ENCODE peak calls at places on chromosomes 11 and 22, in four cellular contexts. One of them, this sample, is unnamed.

GRCh38 chr11:108713076-108713790 is 48.4 kb downstream of the DDX10 start:
- DNase-seq in GM12878: peak; percentile 54
- DNase-seq in HL-60: no peak
- DNase-seq in K562: no peak
- DNase-seq in this sample: no peak

GRCh38 chr11:92298238-92298565 is 73.6 kb downstream of the FAT3 start:
- DNase-seq in GM12878: no peak
- DNase-seq in HL-60: no peak
- DNase-seq in K562: no peak
- DNase-seq in this sample: no peak

GRCh38 chr11:67293090-67293489 is 4.0 kb downstream of the ANKRD13D start:
- DNase-seq in K562: no peak
- DNase-seq in GM12878: no peak
- DNase-seq in HL-60: no peak
- DNase-seq in this sample: no peak

GRCh38 chr22:27269751-27270586 is 531.6 kb downstream of the MN1 start:
- DNase-seq in K562: no peak
- DNase-seq in HL-60: no peak
- DNase-seq in GM12878: no peak
- DNase-seq in this sample: no peak

GRCh38 chr11:103633037-103633788 is 403.2 kb upstream of the DDI1 start:
- DNase-seq in HL-60: no peak
- DNase-seq in K562: no peak
- DNase-seq in GM12878: no peak
- DNase-seq in this sample: no peak

GRCh38 chr11:44047931-44048431 is at the start of gene ACCSL:
- DNase-seq in GM12878: no peak
- DNase-seq in K562: peak; percentile 18
- DNase-seq in HL-60: no peak
- DNase-seq in this sample: no peak

GRCh38 chr11:110347660-110348059 is 51.2 kb upstream of the RDX start:
- DNase-seq in GM12878: no peak
- DNase-seq in HL-60: no peak
- DNase-seq in K562: no peak
- DNase-seq in this sample: no peak

GRCh38 chr11:126507646-126508045 is 152.2 kb downstream of the ST3GAL4 start:
- DNase-seq in HL-60: no peak
- DNase-seq in K562: no peak
- DNase-seq in GM12878: no peak
- DNase-seq in this sample: no peak

GRCh38 chr11:28447226-28447625 is 339.0 kb downstream of the METTL15 start:
- DNase-seq in HL-60: no peak
- DNase-seq in GM12878: no peak
- DNase-seq in K562: no peak
- DNase-seq in this sample: no peak

GRCh38 chr22:44892803-44893730 is 116.7 kb downstream of the PHF21B start:
- DNase-seq in HL-60: no peak
- DNase-seq in GM12878: no peak
- DNase-seq in K562: no peak
- DNase-seq in this sample: no peak

GRCh38 chr11:75577198-75577597 is 15.1 kb downstream of the SERPINH1 start:
- DNase-seq in HL-60: no peak
- DNase-seq in K562: peak; percentile 85
- DNase-seq in GM12878: no peak
- DNase-seq in this sample: no peak

GRCh38 chr11:127496165-127496564 is 495.6 kb upstream of the KIRREL3 start:
- DNase-seq in HL-60: no peak
- DNase-seq in K562: no peak
- DNase-seq in GM12878: no peak
- DNase-seq in this sample: no peak

GRCh38 chr11:72534859-72535547 is 100.7 kb upstream of the CLPB start:
- DNase-seq in GM12878: no peak
- DNase-seq in K562: peak; percentile 15
- DNase-seq in HL-60: no peak
- DNase-seq in this sample: no peak

GRCh38 chr11:69013009-69013951 is at the start of gene MRGPRF:
- DNase-seq in HL-60: peak; percentile 15
- DNase-seq in K562: no peak
- DNase-seq in GM12878: no peak
- DNase-seq in this sample: no peak

DNA sequence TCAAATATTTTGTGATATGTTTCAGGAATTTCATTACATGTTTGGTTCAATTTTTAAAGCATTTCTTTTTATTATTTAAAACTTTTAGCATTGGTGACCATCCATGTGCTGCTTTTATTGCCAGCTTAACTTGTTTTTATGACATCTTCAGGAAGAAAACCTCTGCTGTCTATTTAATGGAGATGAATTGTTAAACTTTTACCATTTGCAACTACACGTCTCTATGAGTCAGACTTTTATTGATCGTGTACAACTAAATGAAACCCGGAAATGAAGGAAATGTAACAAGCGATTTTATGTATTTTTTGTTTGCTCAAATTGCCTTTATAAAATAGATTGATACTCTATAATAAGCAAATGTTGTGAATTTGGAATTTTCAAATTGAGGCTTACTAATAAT is 113.0 kb downstream of the PTPRJ start:
- DNase-seq in HL-60: no peak
- DNase-seq in GM12878: no peak
- DNase-seq in K562: no peak
- DNase-seq in this sample: no peak
- TF ChIP-seq POLR2AphosphoS5 in HL-60: no peak
- TF ChIP-seq POLR2AphosphoS5 in GM12878: no peak
- TF ChIP-seq POLR2AphosphoS5 in K562: no peak
- TF ChIP-seq POLR2AphosphoS5 in this sample: no peak

DNA sequence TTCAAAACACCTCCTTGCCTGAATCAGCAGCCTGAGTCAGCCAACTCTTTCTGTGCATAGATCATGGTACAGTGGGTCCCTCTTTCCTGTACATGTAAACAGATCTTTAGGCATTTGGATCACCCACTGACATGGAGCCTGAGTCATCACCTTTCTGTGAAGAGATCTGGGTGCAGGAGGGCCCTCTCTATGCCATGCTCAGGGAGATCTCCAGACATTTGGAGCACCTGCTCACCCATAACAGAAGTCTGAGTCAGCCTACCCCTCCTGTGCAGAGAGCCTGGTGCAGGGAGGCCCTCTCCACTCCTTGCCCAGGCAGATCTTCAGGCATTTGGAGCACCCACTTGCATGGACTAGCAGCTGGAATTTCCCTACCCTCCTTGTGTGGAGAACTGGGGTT is 56.2 kb upstream of the GLYAT start:
- DNase-seq in K562: no peak
- DNase-seq in HL-60: no peak
- DNase-seq in GM12878: no peak
- DNase-seq in this sample: no peak
- TF ChIP-seq SPI1 in K562: no peak
- TF ChIP-seq SPI1 in HL-60: no peak
- TF ChIP-seq SPI1 in GM12878: no peak
- TF ChIP-seq SPI1 in this sample: no peak

DNA sequence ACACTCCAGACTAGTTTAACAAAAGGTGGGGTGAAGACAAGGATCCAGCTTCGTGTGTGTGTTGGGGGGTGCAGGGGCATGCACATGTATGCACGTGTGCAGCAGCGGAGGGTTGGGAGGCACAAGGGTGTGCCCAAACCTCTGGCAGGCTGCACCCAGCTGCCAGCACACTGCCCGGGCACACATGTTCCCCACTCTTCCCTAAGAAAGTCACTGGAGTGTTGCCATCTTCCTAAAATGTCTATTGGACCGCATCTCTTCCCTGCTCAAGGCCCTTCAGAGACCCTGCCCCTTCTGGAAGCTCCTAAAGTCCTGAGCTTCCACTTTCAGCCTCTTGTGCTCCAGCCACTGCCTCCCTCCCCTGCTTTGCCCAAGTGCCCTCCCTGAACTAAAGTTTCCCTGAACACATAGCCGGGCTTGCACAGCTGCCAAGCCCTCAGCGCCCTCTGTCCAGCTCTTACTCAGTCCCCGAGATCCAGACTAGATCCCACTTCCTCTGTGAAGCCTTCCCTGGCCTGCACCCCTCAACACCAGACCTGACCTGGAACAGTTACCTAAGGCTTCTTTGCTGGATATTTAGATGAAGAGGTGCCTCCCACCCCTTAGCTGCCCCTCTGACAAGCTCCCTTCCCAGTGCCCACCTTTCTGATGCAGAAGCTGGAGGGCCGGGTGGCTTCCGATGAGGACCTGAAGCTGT is 6.0 kb downstream of the CFL1 start:
- DNase-seq in K562: peak; percentile 8
- DNase-seq in GM12878: no peak
- DNase-seq in HL-60: no peak
- DNase-seq in this sample: no peak
- TF ChIP-seq POLR2AphosphoS5 in K562: no peak
- TF ChIP-seq POLR2AphosphoS5 in GM12878: peak; percentile 81
- TF ChIP-seq POLR2AphosphoS5 in HL-60: no peak
- TF ChIP-seq POLR2AphosphoS5 in this sample: peak; percentile 76

GRCh38 chr11:13009921-13010736 is 1.0 kb downstream of the RASSF10 start:
- DNase-seq in K562: no peak
- DNase-seq in GM12878: no peak
- DNase-seq in HL-60: no peak
- DNase-seq in this sample: peak; percentile 7

GRCh38 chr11:13010737-13011342 is 1.7 kb downstream of the RASSF10 start:
- DNase-seq in K562: no peak
- DNase-seq in GM12878: no peak
- DNase-seq in HL-60: no peak
- DNase-seq in this sample: no peak

GRCh38 chr11:13008625-13009475 is at the start of gene RASSF10:
- DNase-seq in GM12878: no peak
- DNase-seq in HL-60: no peak
- DNase-seq in K562: no peak
- DNase-seq in this sample: peak; percentile 17

GRCh38 chr11:13007702-13008435 is 1.2 kb upstream of the RASSF10 start:
- DNase-seq in HL-60: no peak
- DNase-seq in GM12878: no peak
- DNase-seq in K562: no peak
- DNase-seq in this sample: no peak

GRCh38 chr11:13009476-13009920 is 382 bp downstream of the RASSF10 start:
- DNase-seq in GM12878: no peak
- DNase-seq in K562: no peak
- DNase-seq in HL-60: no peak
- DNase-seq in this sample: no peak
- TF ChIP-seq SPI1 in GM12878: no peak
- TF ChIP-seq SPI1 in K562: no peak
- TF ChIP-seq SPI1 in HL-60: no peak
- TF ChIP-seq SPI1 in this sample: no peak

DNA sequence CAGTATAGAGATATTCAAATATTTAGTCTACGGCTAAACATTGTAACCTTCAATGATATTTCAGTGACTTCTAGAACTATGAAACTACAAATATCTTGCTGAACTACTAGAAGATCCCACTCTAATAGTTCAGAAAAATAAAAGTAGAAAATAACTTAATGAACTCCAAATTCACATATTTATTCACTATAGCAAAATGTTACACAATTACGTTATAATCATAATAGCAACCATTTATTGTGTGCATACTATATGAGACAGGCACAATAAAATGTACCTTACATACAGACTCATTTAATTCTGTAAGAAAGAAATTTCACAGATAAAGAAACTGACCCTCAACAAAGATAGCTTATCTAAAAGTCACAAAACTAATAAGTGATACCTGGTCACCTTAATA is 57.9 kb downstream of the F2 start:
- DNase-seq in K562: no peak
- DNase-seq in HL-60: no peak
- DNase-seq in GM12878: no peak
- DNase-seq in this sample: no peak
- TF ChIP-seq POLR2AphosphoS5 in K562: no peak
- TF ChIP-seq POLR2AphosphoS5 in HL-60: no peak
- TF ChIP-seq POLR2AphosphoS5 in GM12878: no peak
- TF ChIP-seq POLR2AphosphoS5 in this sample: no peak

GRCh38 chr11:131246156-131246555 is 124.3 kb upstream of the NTM start:
- DNase-seq in K562: no peak
- DNase-seq in HL-60: no peak
- DNase-seq in GM12878: no peak
- DNase-seq in this sample: no peak
- TF ChIP-seq SPI1 in K562: no peak
- TF ChIP-seq SPI1 in HL-60: no peak
- TF ChIP-seq SPI1 in GM12878: no peak
- TF ChIP-seq SPI1 in this sample: no peak

GRCh38 chr11:83734120-83734519 is 448.0 kb upstream of the CCDC90B start:
- DNase-seq in K562: no peak
- DNase-seq in GM12878: no peak
- DNase-seq in HL-60: no peak
- DNase-seq in this sample: no peak

GRCh38 chr11:83736689-83737088 is 450.5 kb upstream of the CCDC90B start:
- DNase-seq in K562: no peak
- DNase-seq in HL-60: no peak
- DNase-seq in GM12878: no peak
- DNase-seq in this sample: no peak
- TF ChIP-seq POLR2AphosphoS5 in K562: no peak
- TF ChIP-seq POLR2AphosphoS5 in HL-60: no peak
- TF ChIP-seq POLR2AphosphoS5 in GM12878: no peak
- TF ChIP-seq POLR2AphosphoS5 in this sample: no peak

GRCh38 chr11:120515186-120515723 is 3.7 kb downstream of the GRIK4 start:
- DNase-seq in K562: no peak
- DNase-seq in GM12878: no peak
- DNase-seq in HL-60: no peak
- DNase-seq in this sample: no peak

GRCh38 chr11:120516461-120517389 is 5.2 kb downstream of the GRIK4 start:
- DNase-seq in K562: no peak
- DNase-seq in HL-60: no peak
- DNase-seq in GM12878: no peak
- DNase-seq in this sample: no peak

GRCh38 chr11:120518356-120518755 is 6.8 kb downstream of the GRIK4 start:
- DNase-seq in GM12878: no peak
- DNase-seq in HL-60: no peak
- DNase-seq in K562: no peak
- DNase-seq in this sample: no peak

GRCh38 chr11:120519474-120519873 is 7.9 kb downstream of the GRIK4 start:
- DNase-seq in GM12878: no peak
- DNase-seq in HL-60: no peak
- DNase-seq in K562: no peak
- DNase-seq in this sample: no peak

DNA sequence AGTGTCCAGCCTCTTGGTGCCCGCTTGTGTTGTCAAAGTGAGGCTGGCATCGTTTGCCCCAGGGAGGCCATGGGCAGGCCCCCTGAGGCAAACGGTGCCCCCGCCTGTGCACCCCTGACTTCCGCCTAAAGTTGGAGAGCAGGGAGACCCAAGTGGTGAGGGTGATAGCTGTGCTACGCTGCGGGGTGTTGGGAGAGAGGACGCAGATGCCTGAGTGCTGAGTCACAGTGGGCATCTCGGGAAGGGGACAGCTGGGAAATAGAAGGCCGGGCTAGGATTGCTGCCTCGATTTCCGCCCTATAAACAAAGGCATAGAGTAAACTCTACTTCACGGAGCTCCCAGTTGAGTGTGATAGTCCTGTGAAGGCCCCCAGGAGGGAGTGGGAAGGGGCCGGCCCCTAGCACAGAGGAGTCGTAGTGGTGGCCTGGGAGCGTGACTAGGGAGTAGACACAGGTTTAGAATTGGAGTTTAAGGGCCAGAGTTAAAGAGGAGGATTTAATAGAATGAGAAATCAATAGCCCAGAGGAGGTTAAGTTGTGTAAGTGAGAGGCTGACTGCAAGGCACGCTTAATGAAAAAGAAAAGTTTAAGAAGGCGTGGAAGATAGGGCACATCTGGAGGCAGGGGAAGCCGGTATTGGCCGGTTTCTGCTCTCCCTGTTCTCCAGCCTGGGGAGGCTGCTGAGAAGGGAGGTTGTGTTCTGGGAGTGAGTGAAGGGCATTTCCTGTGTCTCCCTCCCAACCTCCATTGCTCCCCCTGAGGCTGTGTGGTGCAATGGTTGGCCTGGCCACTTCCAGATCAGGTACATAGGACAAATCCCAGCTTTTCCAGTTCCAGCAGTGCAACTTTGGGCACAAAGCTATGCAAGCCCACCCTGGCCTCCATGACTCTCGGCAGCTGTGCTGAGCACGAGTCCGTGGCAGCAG is 6.1 kb downstream of the GRIK4 start:
- DNase-seq in HL-60: no peak
- DNase-seq in K562: no peak
- DNase-seq in GM12878: no peak
- DNase-seq in this sample: no peak
- TF ChIP-seq SPI1 in HL-60: no peak
- TF ChIP-seq SPI1 in K562: no peak
- TF ChIP-seq SPI1 in GM12878: no peak
- TF ChIP-seq SPI1 in this sample: no peak

This sample was measured in GM12891.